ENCODE peak calls at places on chromosomes 5 and 9, in ten cellular contexts. X is heart right ventricle; E is kidney epithelial cell; I is activated T-cell treated with anti-CD3 and anti-CD28 coated beads for 1 hour; Z is AG04450; P is Jurkat, Clone E6-1; M is cardiac muscle cell; C is WERI-Rb-1; T is fibroblast of pulmonary artery; R is GM12892. V is an unnamed sample.

GRCh38 chr9:116208417-116209232 is 55.0 kb downstream of the PAPPA start:
- DNase-seq in I (no peak), X (no peak), Z (no peak), E (no peak), T (peak; percentile 60), M (peak; percentile 52), R (no peak), P (no peak), C (peak; percentile 51), V (peak; percentile 34)

GRCh38 chr9:70413427-70413797 is 1.0 kb downstream of the KLF9 start:
- DNase-seq in E (no peak), C (peak; percentile 46), Z (no peak), M (no peak), X (no peak), P (no peak), R (peak; percentile 40), T (no peak), I (no peak), V (no peak)

GRCh38 chr9:137030931-137031527 is 859 bp downstream of the FUT7 start:
- DNase-seq in P (no peak), I (no peak), Z (no peak), R (no peak), C (no peak), E (no peak), M (no peak), T (no peak), X (no peak), V (no peak)

GRCh38 chr5:54895816-54896341 is 89.5 kb downstream of the ESM1 start:
- DNase-seq in C (peak; percentile 56), P (peak; percentile 25), R (no peak), T (peak; percentile 75), M (peak; percentile 78), X (peak; percentile 29), Z (no peak), I (no peak), E (peak; percentile 48), V (peak; percentile 59)

GRCh38 chr5:79235222-79235577 is 731 bp upstream of the JMY start:
- DNase-seq in P (no peak), M (peak; percentile 58), R (no peak), T (peak; percentile 42), C (no peak), Z (no peak), X (no peak), I (no peak), E (no peak), V (peak; percentile 20)

GRCh38 chr9:69637801-69638200 is 34.4 kb downstream of the APBA1 start:
- DNase-seq in M (peak; percentile 57), C (no peak), I (no peak), P (no peak), Z (no peak), R (no peak), T (peak; percentile 70), X (no peak), E (no peak), V (peak; percentile 85)

GRCh38 chr5:133581348-133581747 is 31.0 kb downstream of the FSTL4 start:
- DNase-seq in I (no peak), R (no peak), T (no peak), C (no peak), X (no peak), E (no peak), P (no peak), Z (no peak), M (no peak), V (no peak)

GRCh38 chr5:73381587-73382411 is 66.8 kb downstream of the FOXD1 start:
- DNase-seq in P (no peak), X (no peak), I (no peak), R (no peak), Z (no peak), C (no peak), M (no peak), E (no peak), T (no peak), V (no peak)

GRCh38 chr9:104788251-104788650 is 24.3 kb downstream of the NIPSNAP3B start:
- DNase-seq in Z (no peak), M (no peak), T (no peak), X (no peak), C (no peak), I (no peak), R (no peak), P (no peak), E (no peak), V (no peak)

GRCh38 chr5:157324237-157324636 is 58.3 kb downstream of the CYFIP2 start:
- DNase-seq in M (no peak), T (no peak), C (no peak), I (no peak), R (no peak), E (no peak), Z (no peak), P (no peak), X (no peak), V (no peak)

GRCh38 chr5:139696894-139697658 is 48.9 kb downstream of the CXXC5 start:
- DNase-seq in I (no peak), X (peak; percentile 87), M (peak; percentile 87), E (peak; percentile 86), R (no peak), T (peak; percentile 77), P (no peak), Z (peak; percentile 68), C (peak; percentile 77), V (peak; percentile 42)

GRCh38 chr5:36156619-36157018 is 4.7 kb downstream of the SKP2 start:
- DNase-seq in M (peak; percentile 63), Z (no peak), X (no peak), P (no peak), E (no peak), C (no peak), T (peak; percentile 46), I (no peak), R (no peak), V (peak; percentile 53)

GRCh38 chr5:172527559-172527958 is 73.2 kb upstream of the SH3PXD2B start:
- DNase-seq in C (no peak), X (no peak), Z (no peak), E (no peak), I (no peak), T (no peak), P (no peak), R (no peak), M (no peak), V (no peak)

GRCh38 chr5:151041577-151042268 is 21.3 kb downstream of the GPX3 start:
- DNase-seq in P (no peak), C (no peak), Z (no peak), T (no peak), R (no peak), E (no peak), I (no peak), X (no peak), M (no peak), V (peak; percentile 70)

GRCh38 chr9:38319496-38320173 is 72.9 kb upstream of the ALDH1B1 start:
- DNase-seq in R (no peak), T (no peak), I (no peak), Z (no peak), P (no peak), X (no peak), E (peak; percentile 47), C (no peak), M (no peak), V (peak; percentile 44)

GRCh38 chr5:67221487-67222242 is 25.1 kb upstream of the CD180 start:
- DNase-seq in Z (no peak), C (no peak), R (peak; percentile 26), P (peak; percentile 35), I (no peak), M (no peak), T (no peak), X (no peak), E (no peak), V (no peak)

GRCh38 chr5:78972654-78973428 is 12.3 kb downstream of the ARSB start:
- DNase-seq in T (peak; percentile 77), R (no peak), M (peak; percentile 79), P (no peak), Z (peak; percentile 49), X (peak; percentile 15), C (no peak), E (no peak), I (no peak), V (no peak)

GRCh38 chr9:79567671-79568098 is 4.1 kb upstream of the TLE4 start:
- DNase-seq in E (no peak), R (no peak), Z (no peak), M (no peak), X (no peak), C (no peak), P (no peak), T (no peak), I (no peak), V (peak; percentile 47)

GRCh38 chr5:131999991-132000490 is 11.4 kb downstream of the ACSL6 start:
- DNase-seq in I (no peak), T (no peak), R (no peak), M (no peak), X (no peak), P (no peak), C (no peak), Z (no peak), E (no peak), V (no peak)

GRCh38 chr5:180799194-180799593 is 3.4 kb downstream of the MGAT1 start:
- DNase-seq in R (no peak), E (no peak), M (no peak), T (no peak), P (no peak), Z (no peak), I (no peak), C (peak; percentile 57), X (no peak), V (no peak)

GRCh38 chr5:87069974-87070608 is 197.6 kb upstream of the RASA1 start:
- DNase-seq in P (no peak), T (peak; percentile 84), I (no peak), M (peak; percentile 81), Z (peak; percentile 36), X (peak; percentile 16), E (peak; percentile 29), C (peak; percentile 9), R (no peak), V (peak; percentile 63)

GRCh38 chr9:16396389-16396788 is 474.1 kb downstream of the BNC2 start:
- DNase-seq in X (no peak), C (no peak), Z (no peak), T (peak; percentile 44), I (no peak), P (no peak), M (peak; percentile 67), E (no peak), R (no peak), V (no peak)

GRCh38 chr5:174101331-174101730 is 55.8 kb downstream of the NSG2 start:
- DNase-seq in Z (no peak), I (no peak), E (no peak), R (no peak), C (no peak), T (no peak), P (no peak), X (no peak), M (no peak), V (no peak)

GRCh38 chr5:3288325-3288724 is 307.3 kb upstream of the IRX1 start:
- DNase-seq in C (no peak), X (no peak), Z (no peak), I (no peak), R (no peak), T (no peak), E (no peak), P (no peak), M (no peak), V (no peak)

GRCh38 chr5:173634465-173634983 is 18.1 kb upstream of the BOD1 start:
- DNase-seq in E (no peak), M (no peak), T (no peak), R (no peak), P (no peak), Z (no peak), I (no peak), X (no peak), C (no peak), V (peak; percentile 43)

GRCh38 chr5:139565411-139566305 is 4.5 kb downstream of the UBE2D2 start:
- DNase-seq in R (peak; percentile 45), T (peak; percentile 24), E (no peak), X (no peak), M (peak; percentile 52), P (peak; percentile 93), I (peak; percentile 34), Z (no peak), C (no peak), V (no peak)

GRCh38 chr5:10331341-10331796 is 22.1 kb upstream of the MARCHF6 start:
- DNase-seq in T (peak; percentile 82), I (no peak), C (no peak), M (peak; percentile 94), X (peak; percentile 85), R (no peak), P (no peak), Z (peak; percentile 65), E (no peak), V (no peak)

GRCh38 chr5:137619191-137619870 is 116.6 kb downstream of the KLHL3 start:
- DNase-seq in R (no peak), P (no peak), C (no peak), Z (peak; percentile 18), M (peak; percentile 94), I (no peak), E (peak; percentile 23), X (peak; percentile 75), T (peak; percentile 94), V (peak; percentile 84)